ENCODE peak calls at places on chromosome 22, in nine cellular contexts. One of them, this sample, is unnamed.

GRCh38 chr22:31681625-31682345 is 19.8 kb upstream of the PISD start:
- DNase-seq in WTC11: no peak
- DNase-seq in substantia nigra: no peak
- DNase-seq in AG09319: peak; percentile 40
- DNase-seq in NCI-H1436 treated with DMSO at 0.1 percent for 48 hours: no peak
- DNase-seq in activated CD4-positive, CD25-positive, alpha-beta regulatory T cell: no peak
- DNase-seq in right cardiac atrium: no peak
- DNase-seq in neural crest cell: no peak
- DNase-seq in MCF 10A: no peak
- DNase-seq in this sample: no peak

GRCh38 chr22:32999039-32999861 is 58.9 kb downstream of the SYN3 start:
- DNase-seq in WTC11: no peak
- DNase-seq in substantia nigra: no peak
- DNase-seq in AG09319: no peak
- DNase-seq in NCI-H1436 treated with DMSO at 0.1 percent for 48 hours: no peak
- DNase-seq in activated CD4-positive, CD25-positive, alpha-beta regulatory T cell: no peak
- DNase-seq in right cardiac atrium: no peak
- DNase-seq in neural crest cell: no peak
- DNase-seq in MCF 10A: peak; percentile 78
- DNase-seq in this sample: no peak

GRCh38 chr22:21013742-21014201 is 1.2 kb upstream of the P2RX6 start:
- DNase-seq in WTC11: no peak
- DNase-seq in substantia nigra: no peak
- DNase-seq in AG09319: no peak
- DNase-seq in NCI-H1436 treated with DMSO at 0.1 percent for 48 hours: no peak
- DNase-seq in activated CD4-positive, CD25-positive, alpha-beta regulatory T cell: no peak
- DNase-seq in right cardiac atrium: no peak
- DNase-seq in neural crest cell: no peak
- DNase-seq in MCF 10A: no peak
- DNase-seq in this sample: no peak

GRCh38 chr22:29314074-29314473 is 1.4 kb downstream of the RASL10A start:
- DNase-seq in WTC11: no peak
- DNase-seq in substantia nigra: no peak
- DNase-seq in AG09319: no peak
- DNase-seq in NCI-H1436 treated with DMSO at 0.1 percent for 48 hours: no peak
- DNase-seq in activated CD4-positive, CD25-positive, alpha-beta regulatory T cell: no peak
- DNase-seq in right cardiac atrium: peak; percentile 50
- DNase-seq in neural crest cell: no peak
- DNase-seq in MCF 10A: no peak
- DNase-seq in this sample: no peak

GRCh38 chr22:49767355-49768062 is 60.2 kb downstream of the BRD1 start:
- DNase-seq in WTC11: peak; percentile 66
- DNase-seq in substantia nigra: no peak
- DNase-seq in AG09319: no peak
- DNase-seq in NCI-H1436 treated with DMSO at 0.1 percent for 48 hours: no peak
- DNase-seq in activated CD4-positive, CD25-positive, alpha-beta regulatory T cell: no peak
- DNase-seq in right cardiac atrium: peak; percentile 37
- DNase-seq in neural crest cell: no peak
- DNase-seq in MCF 10A: peak; percentile 55
- DNase-seq in this sample: no peak

GRCh38 chr22:46797355-46797754 is 34.9 kb downstream of the TBC1D22A start:
- DNase-seq in WTC11: no peak
- DNase-seq in substantia nigra: no peak
- DNase-seq in AG09319: no peak
- DNase-seq in NCI-H1436 treated with DMSO at 0.1 percent for 48 hours: no peak
- DNase-seq in activated CD4-positive, CD25-positive, alpha-beta regulatory T cell: no peak
- DNase-seq in right cardiac atrium: no peak
- DNase-seq in neural crest cell: no peak
- DNase-seq in MCF 10A: peak; percentile 12
- DNase-seq in this sample: no peak

GRCh38 chr22:21568207-21569075 is 927 bp downstream of the UBE2L3 start:
- DNase-seq in WTC11: no peak
- DNase-seq in substantia nigra: no peak
- DNase-seq in AG09319: no peak
- DNase-seq in NCI-H1436 treated with DMSO at 0.1 percent for 48 hours: no peak
- DNase-seq in activated CD4-positive, CD25-positive, alpha-beta regulatory T cell: no peak
- DNase-seq in right cardiac atrium: peak; percentile 57
- DNase-seq in neural crest cell: peak; percentile 25
- DNase-seq in MCF 10A: no peak
- DNase-seq in this sample: no peak

GRCh38 chr22:28112548-28113043 is 193.5 kb upstream of the PITPNB start:
- DNase-seq in WTC11: no peak
- DNase-seq in substantia nigra: no peak
- DNase-seq in AG09319: no peak
- DNase-seq in NCI-H1436 treated with DMSO at 0.1 percent for 48 hours: no peak
- DNase-seq in activated CD4-positive, CD25-positive, alpha-beta regulatory T cell: no peak
- DNase-seq in right cardiac atrium: peak; percentile 74
- DNase-seq in neural crest cell: no peak
- DNase-seq in MCF 10A: peak; percentile 56
- DNase-seq in this sample: no peak

GRCh38 chr22:50622723-50623327 is 5.1 kb downstream of the ARSA start:
- DNase-seq in WTC11: no peak
- DNase-seq in substantia nigra: peak; percentile 83
- DNase-seq in AG09319: no peak
- DNase-seq in NCI-H1436 treated with DMSO at 0.1 percent for 48 hours: peak; percentile 53
- DNase-seq in activated CD4-positive, CD25-positive, alpha-beta regulatory T cell: no peak
- DNase-seq in right cardiac atrium: no peak
- DNase-seq in neural crest cell: no peak
- DNase-seq in MCF 10A: peak; percentile 74
- DNase-seq in this sample: no peak

GRCh38 chr22:28019881-28020861 is 101.1 kb upstream of the PITPNB start:
- DNase-seq in WTC11: peak; percentile 89
- DNase-seq in substantia nigra: peak; percentile 72
- DNase-seq in AG09319: no peak
- DNase-seq in NCI-H1436 treated with DMSO at 0.1 percent for 48 hours: no peak
- DNase-seq in activated CD4-positive, CD25-positive, alpha-beta regulatory T cell: peak; percentile 59
- DNase-seq in right cardiac atrium: peak; percentile 90
- DNase-seq in neural crest cell: peak; percentile 83
- DNase-seq in MCF 10A: peak; percentile 62
- DNase-seq in this sample: peak; percentile 39

GRCh38 chr22:49464024-49464423 is 363.6 kb downstream of the BRD1 start:
- DNase-seq in WTC11: no peak
- DNase-seq in substantia nigra: no peak
- DNase-seq in AG09319: no peak
- DNase-seq in NCI-H1436 treated with DMSO at 0.1 percent for 48 hours: no peak
- DNase-seq in activated CD4-positive, CD25-positive, alpha-beta regulatory T cell: no peak
- DNase-seq in right cardiac atrium: no peak
- DNase-seq in neural crest cell: no peak
- DNase-seq in MCF 10A: no peak
- DNase-seq in this sample: no peak

GRCh38 chr22:31102441-31103081 is 4.8 kb downstream of the SELENOM start:
- DNase-seq in WTC11: no peak
- DNase-seq in substantia nigra: no peak
- DNase-seq in AG09319: peak; percentile 97
- DNase-seq in NCI-H1436 treated with DMSO at 0.1 percent for 48 hours: no peak
- DNase-seq in activated CD4-positive, CD25-positive, alpha-beta regulatory T cell: no peak
- DNase-seq in right cardiac atrium: peak; percentile 88
- DNase-seq in neural crest cell: no peak
- DNase-seq in MCF 10A: peak; percentile 79
- DNase-seq in this sample: no peak

GRCh38 chr22:17846326-17846992 is 72.2 kb upstream of the BID start:
- DNase-seq in WTC11: no peak
- DNase-seq in substantia nigra: no peak
- DNase-seq in AG09319: peak; percentile 24
- DNase-seq in NCI-H1436 treated with DMSO at 0.1 percent for 48 hours: no peak
- DNase-seq in activated CD4-positive, CD25-positive, alpha-beta regulatory T cell: no peak
- DNase-seq in right cardiac atrium: peak; percentile 68
- DNase-seq in neural crest cell: no peak
- DNase-seq in MCF 10A: no peak
- DNase-seq in this sample: no peak

GRCh38 chr22:44408227-44409192 is 89.5 kb downstream of the RTL6 start:
- DNase-seq in WTC11: no peak
- DNase-seq in substantia nigra: no peak
- DNase-seq in AG09319: no peak
- DNase-seq in NCI-H1436 treated with DMSO at 0.1 percent for 48 hours: no peak
- DNase-seq in activated CD4-positive, CD25-positive, alpha-beta regulatory T cell: no peak
- DNase-seq in right cardiac atrium: no peak
- DNase-seq in neural crest cell: no peak
- DNase-seq in MCF 10A: no peak
- DNase-seq in this sample: no peak

GRCh38 chr22:22026157-22026831 is 43.7 kb upstream of the TOP3B start:
- DNase-seq in WTC11: no peak
- DNase-seq in substantia nigra: no peak
- DNase-seq in AG09319: no peak
- DNase-seq in NCI-H1436 treated with DMSO at 0.1 percent for 48 hours: no peak
- DNase-seq in activated CD4-positive, CD25-positive, alpha-beta regulatory T cell: no peak
- DNase-seq in right cardiac atrium: no peak
- DNase-seq in neural crest cell: no peak
- DNase-seq in MCF 10A: no peak
- DNase-seq in this sample: peak; percentile 58

GRCh38 chr22:29641052-29641780 is 37.8 kb downstream of the NF2 start:
- DNase-seq in WTC11: no peak
- DNase-seq in substantia nigra: no peak
- DNase-seq in AG09319: no peak
- DNase-seq in NCI-H1436 treated with DMSO at 0.1 percent for 48 hours: no peak
- DNase-seq in activated CD4-positive, CD25-positive, alpha-beta regulatory T cell: no peak
- DNase-seq in right cardiac atrium: no peak
- DNase-seq in neural crest cell: no peak
- DNase-seq in MCF 10A: no peak
- DNase-seq in this sample: no peak

GRCh38 chr22:35330258-35330861 is 30.7 kb downstream of the TOM1 start:
- DNase-seq in WTC11: no peak
- DNase-seq in substantia nigra: no peak
- DNase-seq in AG09319: no peak
- DNase-seq in NCI-H1436 treated with DMSO at 0.1 percent for 48 hours: no peak
- DNase-seq in activated CD4-positive, CD25-positive, alpha-beta regulatory T cell: peak; percentile 40
- DNase-seq in right cardiac atrium: peak; percentile 94
- DNase-seq in neural crest cell: no peak
- DNase-seq in MCF 10A: peak; percentile 80
- DNase-seq in this sample: no peak

This sample was measured in stimulated activated naive B cell treated with anti-CD40 and anti-IgM and Interleukin-4, amounts not matched to agents 10 μg/mL and 1 μg/mL and 100 μg/mL, for 72 hours.